ENCODE peak calls at places on chromosomes 13 and 19, in five cellular contexts. O, T, J, G and V are unnamed samples. For H3K4me1 and H3K36me3, the result is how much of the 10 kb centered on the place peaks cover.

GRCh38 chr13:77036294-77036693 is 9.3 kb upstream of the FBXL3 start:
- DNase-seq in O (no peak), T (no peak), J (peak), G (no peak), V (no peak)

GRCh38 chr19:5665781-5666513 is 14.4 kb downstream of the MICOS13 start:
- DNase-seq in O (no peak), T (no peak), J (peak), G (no peak), V (no peak)

GRCh38 chr19:10516671-10517286 is 468 bp downstream of the S1PR5 start:
- DNase-seq in O (no peak), T (no peak), J (no peak), G (no peak), V (no peak)

GRCh38 chr19:49390131-49390977 is 2.3 kb downstream of the KASH5 start:
- DNase-seq in O (peak), T (no peak), J (no peak), G (no peak), V (no peak)

GRCh38 chr19:40718774-40719391 is 2.0 kb downstream of the ITPKC start:
- DNase-seq in O (peak), T (no peak), J (peak), G (peak), V (peak)

GRCh38 chr13:21371011-21371410 is 88.1 kb downstream of the ZDHHC20 start:
- DNase-seq in O (no peak), T (no peak), J (no peak), G (no peak), V (no peak)

GRCh38 chr19:23273022-23273593 is 22.9 kb upstream of the ZNF724 start:
- DNase-seq in O (peak), T (no peak), J (no peak), G (no peak), V (no peak)

GRCh38 chr19:13764101-13764807 is at the start of gene MRI1:
- DNase-seq in O (peak), T (no peak), J (peak), G (peak), V (peak)

GRCh38 chr13:112705286-112705685 is 15.4 kb downstream of the ATP11A start:
- DNase-seq in O (no peak), T (no peak), J (no peak), G (no peak), V (no peak)

GRCh38 chr19:55178781-55179569 is 1.1 kb downstream of the SYT5 start:
- DNase-seq in O (peak), T (no peak), J (peak), G (peak), V (peak)

GRCh38 chr13:51494151-51494550 is 41.3 kb upstream of the INTS6 start:
- DNase-seq in O (no peak), T (no peak), J (no peak), G (no peak), V (no peak)

GRCh38 chr13:30301827-30302226 is 5.5 kb downstream of the KATNAL1 start:
- DNase-seq in O (no peak), T (no peak), J (no peak), G (no peak), V (no peak)

GRCh38 chr13:77460195-77460594 is 75.3 kb upstream of the SCEL start:
- DNase-seq in O (peak), T (no peak), J (peak), G (peak), V (no peak)

GRCh38 chr13:40060318-40061007 is 405.0 kb downstream of the COG6 start:
- DNase-seq in O (peak), T (peak), J (peak), G (no peak), V (no peak)

GRCh38 chr13:44470623-44471562 is 97.3 kb downstream of the SERP2 start:
- DNase-seq in O (peak), T (no peak), J (no peak), G (no peak), V (no peak)

GRCh38 chr13:40585911-40586471 is 80.5 kb downstream of the FOXO1 start:
- DNase-seq in O (no peak), T (no peak), J (no peak), G (no peak), V (no peak)

GRCh38 chr19:5623397-5624153 is 692 bp downstream of the SAFB start:
- DNase-seq in O (peak), T (no peak), J (no peak), G (no peak), V (peak)

GRCh38 chr19:39406656-39407393 is at the start of gene ZFP36:
- DNase-seq in O (peak), T (peak), J (peak), G (peak), V (peak)
- H3K4me1 ChIP-seq in O (half or more), T (under half), J (half or more), G (under half), V (under half)

GRCh38 chr19:33094504-33095067 is 13.6 kb downstream of the GPATCH1 start:
- DNase-seq in O (no peak), T (no peak), J (no peak), G (no peak), V (no peak)

GRCh38 chr19:33098023-33098652 is 17.2 kb downstream of the GPATCH1 start:
- DNase-seq in O (no peak), T (no peak), J (no peak), G (no peak), V (no peak)

GRCh38 chr19:33096005-33096404 is 15.0 kb downstream of the GPATCH1 start:
- DNase-seq in O (no peak), T (no peak), J (no peak), G (no peak), V (no peak)

GRCh38 chr19:33090179-33090578 is 9.2 kb downstream of the GPATCH1 start:
- DNase-seq in O (no peak), T (no peak), J (no peak), G (no peak), V (no peak)

GRCh38 chr19:33093420-33094210 is 12.6 kb downstream of the GPATCH1 start:
- DNase-seq in O (no peak), T (no peak), J (no peak), G (no peak), V (no peak)
- H3K36me3 ChIP-seq in O (half or more), T (half or more), J (under half), G (half or more), V (half or more)

GRCh38 chr13:99086869-99087129 is 108.9 kb upstream of the DOCK9 start:
- DNase-seq in O (no peak), T (no peak), J (peak), G (peak), V (no peak)

GRCh38 chr13:99087954-99088491 is 110.2 kb upstream of the DOCK9 start:
- DNase-seq in O (peak), T (no peak), J (no peak), G (peak), V (no peak)

GRCh38 chr13:99086149-99086868 is 108.4 kb upstream of the DOCK9 start:
- DNase-seq in O (peak), T (no peak), J (peak), G (peak), V (peak)

GRCh38 chr13:99085846-99086148 is 107.9 kb upstream of the DOCK9 start:
- DNase-seq in O (no peak), T (no peak), J (no peak), G (no peak), V (peak)

GRCh38 chr13:99087130-99087953 is 109.5 kb upstream of the DOCK9 start:
- DNase-seq in O (peak), T (peak), J (peak), G (peak), V (peak)
- H3K27ac ChIP-seq in O (peak), T (peak), J (peak), G (peak), V (peak)

GRCh38 chr19:47243364-47243775 is 12.4 kb upstream of the BBC3 start:
- DNase-seq in O (no peak), T (no peak), J (no peak), G (no peak), V (no peak)
- H3K4me1 ChIP-seq in O (under half), T (under half), J (under half), G (under half), V (half or more)

DNA sequence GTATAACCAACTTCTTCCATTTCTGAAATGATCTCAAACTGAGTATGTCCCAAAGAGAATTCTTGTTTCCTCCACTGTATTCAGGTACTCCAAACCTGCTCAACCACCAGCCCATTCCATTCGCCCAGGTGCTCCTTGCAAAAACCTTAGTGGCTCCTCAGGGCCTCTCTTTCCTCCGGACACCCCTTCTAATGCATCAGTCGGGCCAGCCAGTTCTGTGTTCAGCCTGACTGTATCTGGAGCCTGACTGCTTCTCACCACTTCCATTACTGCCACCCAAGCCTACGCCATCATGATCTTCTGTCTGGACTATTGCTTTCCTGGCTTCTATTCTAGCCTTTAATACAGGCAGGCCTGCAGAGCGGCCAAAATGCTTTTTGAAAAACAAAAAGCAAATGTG is 1.5 kb downstream of the PHF11 start:
- DNase-seq in O (no peak), T (no peak), J (no peak), G (no peak), V (no peak)
- H3K36me3 ChIP-seq in O (under half), T (under half), J (under half), G (under half), V (under half)

GRCh38 chr13:41914552-41914951 is 46.4 kb downstream of the VWA8 start:
- DNase-seq in O (no peak), T (no peak), J (no peak), G (no peak), V (no peak)

GRCh38 chr13:41919031-41919740 is 41.7 kb downstream of the VWA8 start:
- DNase-seq in O (peak), T (no peak), J (no peak), G (no peak), V (no peak)

GRCh38 chr13:41916173-41916954 is 44.5 kb downstream of the VWA8 start:
- DNase-seq in O (peak), T (no peak), J (no peak), G (no peak), V (no peak)

GRCh38 chr13:41917641-41918040 is 43.3 kb downstream of the VWA8 start:
- DNase-seq in O (peak), T (no peak), J (no peak), G (no peak), V (no peak)

DNA sequence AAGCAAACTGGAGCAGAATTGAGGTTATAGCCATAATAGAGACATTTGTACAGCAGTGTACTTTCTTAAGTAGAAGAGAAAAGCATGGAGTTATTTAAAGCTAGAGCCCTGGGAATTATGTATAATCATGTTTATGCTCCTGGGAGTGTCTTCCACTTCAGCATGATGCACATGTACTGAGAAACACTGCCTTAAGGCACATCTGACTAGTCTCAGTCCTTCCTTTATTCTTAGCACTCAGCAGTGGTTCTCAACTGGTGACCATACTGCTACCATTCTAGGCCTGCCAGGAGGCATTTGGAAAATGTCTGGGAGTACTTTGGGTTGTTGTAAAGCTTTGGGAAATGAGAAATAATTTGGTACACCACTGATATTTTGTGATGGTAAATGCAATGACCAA is 45.8 kb downstream of the VWA8 start:
- DNase-seq in O (no peak), T (no peak), J (no peak), G (no peak), V (no peak)
- H3K27ac ChIP-seq in O (no peak), T (no peak), J (no peak), G (no peak), V (peak)

GRCh38 chr19:39342647-39343305 is 555 bp downstream of the SAMD4B start:
- DNase-seq in O (no peak), T (no peak), J (peak), G (peak), V (peak)
- H3K4me1 ChIP-seq in O (under half), T (under half), J (half or more), G (under half), V (half or more)

DNA sequence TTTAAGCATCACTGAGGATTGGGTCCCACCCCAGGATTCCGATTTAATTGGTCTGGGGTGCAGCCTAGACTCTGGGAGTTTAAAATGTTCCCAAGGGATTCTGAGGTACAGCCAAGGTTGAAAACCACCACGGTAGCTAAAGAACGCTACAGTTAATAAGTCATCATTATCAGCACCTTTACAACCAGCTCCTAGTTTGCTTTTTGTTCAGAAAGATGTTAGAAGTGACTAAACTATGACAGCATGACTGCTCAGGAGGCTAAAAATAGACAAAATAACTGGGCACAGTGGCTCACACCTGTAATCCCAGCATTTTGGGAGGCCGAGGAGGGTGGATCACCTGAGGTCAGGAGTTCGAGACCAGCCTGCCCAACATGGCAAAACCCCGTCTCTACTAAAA is 11.7 kb upstream of the EPSTI1 start:
- DNase-seq in O (no peak), T (no peak), J (no peak), G (no peak), V (no peak)
- H3K36me3 ChIP-seq in O (under half), T (under half), J (under half), G (under half), V (under half)